ENCODE peak calls at places on chromosome 7, in ten cellular contexts. K is ACHN; M is caudate nucleus; H is HTR-8/SVneo; V is NCI-H1092 treated with DMSO at 0.1 percent for 48 hours; B is B cell; S is GM04504; J is Panc1; Q is T-helper 2 cell; E is central memory CD4-positive, alpha-beta T cell. G is an unnamed sample.
A peak's percentile ranks its signal among the peaks of the same experiment; 100 is the strongest.

GRCh38 chr7:73907554-73908122 is 46.7 kb downstream of the TMEM270 start:
- DNase-seq in J (no peak), M (no peak), Q (no peak), H (no peak), S (no peak), V (no peak), K (no peak), E (no peak), B (no peak), G (no peak)

GRCh38 chr7:128446306-128446705 is 9.4 kb upstream of the HILPDA start:
- DNase-seq in E (no peak), B (no peak), S (no peak), M (no peak), V (no peak), K (no peak), J (no peak), Q (no peak), H (no peak), G (no peak)

GRCh38 chr7:109745677-109746410 is 1176.2 kb downstream of the DNAJB9 start:
- DNase-seq in V (peak; percentile 10), H (no peak), K (no peak), E (no peak), B (no peak), S (no peak), Q (no peak), J (no peak), M (no peak), G (no peak)

GRCh38 chr7:32892521-32893224 is 1.1 kb upstream of the KBTBD2 start:
- DNase-seq in Q (peak; percentile 22), S (no peak), M (no peak), B (peak; percentile 53), E (peak; percentile 53), K (no peak), H (peak; percentile 20), V (peak; percentile 80), J (no peak), G (peak; percentile 60)

GRCh38 chr7:108455833-108456677 is at the start of gene NRCAM:
- DNase-seq in Q (no peak), B (no peak), H (peak; percentile 10), E (no peak), K (peak; percentile 31), S (no peak), V (peak; percentile 93), M (no peak), J (no peak), G (peak; percentile 48)

GRCh38 chr7:66467887-66468286 is 160.8 kb upstream of the KCTD7 start:
- DNase-seq in M (no peak), S (no peak), V (no peak), J (no peak), B (no peak), Q (no peak), K (no peak), H (no peak), E (no peak), G (no peak)

GRCh38 chr7:44967571-44968446 is 11.0 kb downstream of the MYO1G start:
- DNase-seq in E (no peak), H (peak; percentile 30), B (peak; percentile 35), K (no peak), S (no peak), M (no peak), Q (no peak), V (no peak), J (no peak), G (no peak)

GRCh38 chr7:45921699-45922519 is 837 bp upstream of the IGFBP3 start:
- DNase-seq in K (peak; percentile 48), J (no peak), V (peak; percentile 37), E (no peak), H (peak; percentile 55), Q (no peak), S (no peak), M (no peak), B (no peak), G (no peak)

GRCh38 chr7:54189330-54189729 is 352.8 kb upstream of the VSTM2A start:
- DNase-seq in Q (no peak), E (no peak), S (no peak), M (no peak), B (no peak), V (no peak), J (no peak), H (no peak), K (no peak), G (no peak)

GRCh38 chr7:87592300-87592699 is 8.4 kb downstream of the ABCB1 start:
- DNase-seq in K (no peak), B (no peak), E (no peak), J (no peak), V (no peak), S (no peak), Q (no peak), M (no peak), H (no peak), G (no peak)

GRCh38 chr7:127107601-127108007 is 145.1 kb downstream of the GRM8 start:
- DNase-seq in V (peak; percentile 35), Q (no peak), S (peak; percentile 10), M (no peak), J (peak; percentile 22), B (no peak), E (peak; percentile 7), K (peak; percentile 81), H (peak; percentile 11), G (no peak)

GRCh38 chr7:142420554-142421362 is 162.9 kb upstream of the PRSS58 start:
- DNase-seq in M (no peak), B (no peak), J (no peak), H (peak; percentile 39), E (no peak), Q (no peak), V (no peak), S (no peak), K (peak; percentile 39), G (no peak)

GRCh38 chr7:151923097-151923876 is 33.0 kb upstream of the GALNTL5 start:
- DNase-seq in V (peak; percentile 7), J (no peak), M (no peak), K (no peak), B (no peak), Q (no peak), E (no peak), H (no peak), S (no peak), G (no peak)

GRCh38 chr7:51111256-51111655 is 205.4 kb downstream of the COBL start:
- DNase-seq in M (no peak), V (no peak), H (no peak), Q (no peak), S (no peak), K (no peak), E (no peak), J (no peak), B (no peak), G (no peak)

GRCh38 chr7:129612112-129613015 is 844 bp downstream of the NRF1 start:
- DNase-seq in V (peak; percentile 39), S (no peak), H (no peak), M (no peak), Q (peak; percentile 32), B (no peak), J (no peak), K (peak; percentile 54), E (peak; percentile 25), G (no peak)